ENCODE peak calls at places on chromosome 21, in eight cellular contexts. O, V, T, U, K, C, D and Z are unnamed samples.
A peak's percentile ranks its signal among the peaks of the same experiment; 100 is the strongest.

GRCh38 chr21:37742532-37742931 is 173.7 kb downstream of the KCNJ6 start:
- DNase-seq in V (no peak), O (no peak), C (no peak), U (peak; percentile 36), D (no peak), T (no peak), K (no peak), Z (no peak)

GRCh38 chr21:39705849-39706248 is 39.1 kb upstream of the IGSF5 start:
- DNase-seq in K (no peak), O (no peak), U (no peak), D (no peak), T (no peak), C (no peak), V (no peak), Z (no peak)

GRCh38 chr21:25243809-25244208 is 363.5 kb downstream of the MRPL39 start:
- DNase-seq in K (no peak), U (no peak), O (no peak), C (no peak), T (no peak), V (no peak), D (no peak), Z (no peak)

GRCh38 chr21:34795152-34796141 is 126.7 kb downstream of the CLIC6 start:
- DNase-seq in C (peak; percentile 75), K (no peak), O (no peak), D (no peak), U (peak; percentile 87), T (peak; percentile 53), V (no peak), Z (no peak)

GRCh38 chr21:43943512-43944110 is 68.5 kb upstream of the TRAPPC10 start:
- DNase-seq in V (no peak), D (no peak), K (no peak), O (no peak), C (no peak), U (no peak), T (no peak), Z (no peak)

GRCh38 chr21:24367936-24368335 is 1239.3 kb downstream of the MRPL39 start:
- DNase-seq in U (no peak), O (no peak), C (no peak), V (peak; percentile 3), K (no peak), T (peak; percentile 25), D (no peak), Z (no peak)

GRCh38 chr21:38771536-38771935 is 34.2 kb upstream of the ETS2 start:
- DNase-seq in U (no peak), C (peak; percentile 39), T (no peak), O (no peak), K (no peak), V (no peak), D (no peak), Z (no peak)

GRCh38 chr21:42148097-42148496 is 70.8 kb upstream of the ABCG1 start:
- DNase-seq in O (no peak), K (no peak), C (no peak), V (no peak), T (no peak), D (no peak), U (no peak), Z (peak; percentile 5)

GRCh38 chr21:35256468-35256988 is 207.4 kb upstream of the RUNX1 start:
- DNase-seq in D (no peak), C (peak; percentile 86), T (peak; percentile 85), V (peak; percentile 78), U (peak; percentile 94), K (peak; percentile 90), O (peak; percentile 3), Z (peak; percentile 84)

GRCh38 chr21:27001526-27001925 is 34.6 kb upstream of the ADAMTS5 start:
- DNase-seq in D (no peak), T (no peak), V (no peak), O (no peak), U (no peak), C (no peak), K (no peak), Z (no peak)

GRCh38 chr21:22961248-22961647 is 1963.0 kb downstream of the NCAM2 start:
- DNase-seq in O (no peak), T (no peak), V (no peak), K (no peak), C (no peak), D (no peak), U (no peak), Z (no peak)

GRCh38 chr21:33587792-33588484 is 546 bp downstream of the DONSON start:
- DNase-seq in T (peak; percentile 34), U (no peak), V (peak; percentile 26), K (peak; percentile 87), D (peak; percentile 6), C (peak; percentile 23), O (peak; percentile 4), Z (peak; percentile 74)

GRCh38 chr21:45826733-45827692 is 154.6 kb upstream of the COL6A1 start:
- DNase-seq in O (no peak), U (no peak), T (no peak), V (no peak), D (no peak), C (no peak), K (peak; percentile 70), Z (no peak)

GRCh38 chr21:16085436-16085835 is 355.7 kb downstream of the USP25 start:
- DNase-seq in O (no peak), U (no peak), D (no peak), K (no peak), C (no peak), V (no peak), T (no peak), Z (no peak)